ENCODE peak calls at places on chromosome 14, in six cellular contexts. K is CD4-positive, alpha-beta T cell; G is amygdala; C is skeletal muscle cell; Y is fibroblast of lung; F is NK-92 treated with Interleukin-12 subunit alpha and Interleukin-12 subunit beta, amount 100 ng/mL, for 24 hours. S is an unnamed sample.
A peak's percentile ranks its signal among the peaks of the same experiment; 100 is the strongest.

GRCh38 chr14:85607571-85608219 is 77.8 kb downstream of the FLRT2 start:
- DNase-seq in K (no peak), G (no peak), C (peak; percentile 86), Y (peak; percentile 86), F (no peak), S (no peak)

GRCh38 chr14:72849222-72849621 is 44.7 kb downstream of the DPF3 start:
- DNase-seq in K (no peak), G (no peak), C (no peak), Y (no peak), F (no peak), S (no peak)

GRCh38 chr14:59583755-59584154 is 7.1 kb upstream of the CCDC175 start:
- DNase-seq in K (no peak), G (no peak), C (peak; percentile 7), Y (peak; percentile 25), F (no peak), S (no peak)

GRCh38 chr14:51527073-51527472 is 124.6 kb upstream of the FRMD6 start:
- DNase-seq in K (no peak), G (no peak), C (no peak), Y (peak; percentile 83), F (no peak), S (no peak)

GRCh38 chr14:52473557-52473956 is 78.7 kb downstream of the TXNDC16 start:
- DNase-seq in K (no peak), G (no peak), C (no peak), Y (peak; percentile 71), F (no peak), S (peak; percentile 5)

GRCh38 chr14:68797180-68797670 is 4.4 kb upstream of the ZFP36L1 start:
- DNase-seq in K (no peak), G (no peak), C (no peak), Y (no peak), F (no peak), S (no peak)

GRCh38 chr14:66281036-66281776 is 205.0 kb upstream of the CCDC196 start:
- DNase-seq in K (no peak), G (no peak), C (no peak), Y (no peak), F (no peak), S (no peak)

GRCh38 chr14:83632375-83632774 is 1897.6 kb upstream of the FLRT2 start:
- DNase-seq in K (no peak), G (no peak), C (no peak), Y (no peak), F (no peak), S (no peak)

GRCh38 chr14:64786296-64787149 is 82.3 kb downstream of the PLEKHG3 start:
- DNase-seq in K (no peak), G (no peak), C (no peak), Y (peak; percentile 65), F (no peak), S (no peak)

GRCh38 chr14:98956181-98956580 is 315.8 kb downstream of the BCL11B start:
- DNase-seq in K (no peak), G (no peak), C (no peak), Y (no peak), F (no peak), S (no peak)

GRCh38 chr14:52724360-52724644 is 5.7 kb upstream of the STYX start:
- DNase-seq in K (no peak), G (no peak), C (no peak), Y (no peak), F (no peak), S (no peak)

GRCh38 chr14:94046696-94047250 is 20.6 kb downstream of the OTUB2 start:
- DNase-seq in K (no peak), G (no peak), C (no peak), Y (no peak), F (no peak), S (no peak)

GRCh38 chr14:76929927-76930326 is 98.6 kb downstream of the IRF2BPL start:
- DNase-seq in K (peak; percentile 72), G (no peak), C (no peak), Y (no peak), F (no peak), S (no peak)

GRCh38 chr14:94923771-94924170 is 153.9 kb upstream of the GSC start:
- DNase-seq in K (no peak), G (no peak), C (no peak), Y (no peak), F (no peak), S (no peak)

GRCh38 chr14:73261520-73262426 is 24.5 kb downstream of the PAPLN start:
- DNase-seq in K (no peak), G (no peak), C (no peak), Y (no peak), F (no peak), S (no peak)

GRCh38 chr14:23865502-23865901 is 88.1 kb upstream of the DHRS4 start:
- DNase-seq in K (no peak), G (no peak), C (no peak), Y (no peak), F (no peak), S (no peak)

GRCh38 chr14:54676822-54677708 is 110.1 kb downstream of the SAMD4A start:
- DNase-seq in K (no peak), G (peak; percentile 28), C (peak; percentile 86), Y (peak; percentile 93), F (no peak), S (no peak)

GRCh38 chr14:101087614-101088394 is 184.3 kb upstream of the RTL1 start:
- DNase-seq in K (no peak), G (no peak), C (no peak), Y (peak; percentile 27), F (no peak), S (no peak)

GRCh38 chr14:45252356-45253069 is 489 bp downstream of the MIS18BP1 start:
- DNase-seq in K (no peak), G (no peak), C (no peak), Y (no peak), F (no peak), S (no peak)

GRCh38 chr14:76651410-76652055 is 109.7 kb upstream of the VASH1 start:
- DNase-seq in K (no peak), G (no peak), C (no peak), Y (no peak), F (no peak), S (no peak)

GRCh38 chr14:58287607-58288042 is 10.7 kb upstream of the ARID4A start:
- DNase-seq in K (no peak), G (no peak), C (no peak), Y (no peak), F (no peak), S (no peak)

GRCh38 chr14:104609666-104610065 is 5.1 kb upstream of the TMEM179 start:
- DNase-seq in K (no peak), G (no peak), C (no peak), Y (no peak), F (no peak), S (no peak)

GRCh38 chr14:102419716-102420115 is 57.0 kb downstream of the TECPR2 start:
- DNase-seq in K (no peak), G (no peak), C (no peak), Y (no peak), F (no peak), S (no peak)

GRCh38 chr14:42140831-42141279 is 534.2 kb downstream of the LRFN5 start:
- DNase-seq in K (no peak), G (no peak), C (peak; percentile 46), Y (peak; percentile 53), F (no peak), S (no peak)

GRCh38 chr14:74029136-74029535 is 10.0 kb downstream of the BBOF1 start:
- DNase-seq in K (no peak), G (no peak), C (no peak), Y (no peak), F (no peak), S (no peak)